ENCODE peak calls at places on chromosome 17, in nine cellular contexts. L is CD14-positive monocyte, H is stomach, R is neural crest cell, V is choroid plexus epithelial cell, I is heart right ventricle, Y is AG10803, B is Peyer's patch, A is lower lobe of right lung. C is an unnamed sample.

GRCh38 chr17:18259621-18260331 is 686 bp upstream of the MIEF2 start:
- DNase-seq in L (no peak), H (no peak), R (no peak), V (no peak), I (no peak), Y (peak; percentile 55), B (no peak), A (peak; percentile 41), C (no peak)

GRCh38 chr17:12664252-12664651 is 1.4 kb upstream of the MYOCD start:
- DNase-seq in L (no peak), H (no peak), R (no peak), V (no peak), I (no peak), Y (no peak), B (no peak), A (no peak), C (no peak)

GRCh38 chr17:69828087-69828486 is 246.9 kb upstream of the KCNJ16 start:
- DNase-seq in L (no peak), H (peak; percentile 43), R (no peak), V (peak; percentile 64), I (peak; percentile 66), Y (peak; percentile 46), B (no peak), A (no peak), C (no peak)

GRCh38 chr17:49146620-49147306 is 14.2 kb downstream of the B4GALNT2 start:
- DNase-seq in L (no peak), H (no peak), R (no peak), V (peak; percentile 98), I (no peak), Y (peak; percentile 98), B (no peak), A (no peak), C (no peak)

GRCh38 chr17:48835971-48836370 is 5.1 kb downstream of the CALCOCO2 start:
- DNase-seq in L (no peak), H (peak; percentile 49), R (no peak), V (no peak), I (no peak), Y (no peak), B (no peak), A (no peak), C (no peak)

GRCh38 chr17:18182978-18183333 is 672 bp upstream of the ALKBH5 start:
- DNase-seq in L (peak; percentile 82), H (peak; percentile 78), R (peak; percentile 65), V (no peak), I (peak; percentile 88), Y (peak; percentile 89), B (peak; percentile 91), A (peak; percentile 93), C (no peak)

GRCh38 chr17:73211745-73212144 is 18.9 kb downstream of the COG1 start:
- DNase-seq in L (no peak), H (no peak), R (no peak), V (peak; percentile 79), I (no peak), Y (no peak), B (no peak), A (no peak), C (no peak)

GRCh38 chr17:16446338-16446983 is 31.1 kb downstream of the TRPV2 start:
- DNase-seq in L (no peak), H (no peak), R (no peak), V (no peak), I (no peak), Y (no peak), B (no peak), A (no peak), C (no peak)

GRCh38 chr17:8670486-8670885 is 40.0 kb upstream of the MYH10 start:
- DNase-seq in L (no peak), H (no peak), R (no peak), V (no peak), I (no peak), Y (no peak), B (no peak), A (no peak), C (no peak)

GRCh38 chr17:58513391-58513912 is 986 bp downstream of the MTMR4 start:
- DNase-seq in L (no peak), H (no peak), R (no peak), V (no peak), I (no peak), Y (no peak), B (no peak), A (no peak), C (no peak)

GRCh38 chr17:49748223-49748622 is 15.7 kb downstream of the FAM117A start:
- DNase-seq in L (no peak), H (no peak), R (no peak), V (no peak), I (no peak), Y (no peak), B (no peak), A (no peak), C (no peak)

GRCh38 chr17:3475812-3476686 is at the start of gene ASPA:
- DNase-seq in L (no peak), H (no peak), R (no peak), V (peak; percentile 9), I (no peak), Y (peak; percentile 49), B (no peak), A (no peak), C (no peak)

DNA sequence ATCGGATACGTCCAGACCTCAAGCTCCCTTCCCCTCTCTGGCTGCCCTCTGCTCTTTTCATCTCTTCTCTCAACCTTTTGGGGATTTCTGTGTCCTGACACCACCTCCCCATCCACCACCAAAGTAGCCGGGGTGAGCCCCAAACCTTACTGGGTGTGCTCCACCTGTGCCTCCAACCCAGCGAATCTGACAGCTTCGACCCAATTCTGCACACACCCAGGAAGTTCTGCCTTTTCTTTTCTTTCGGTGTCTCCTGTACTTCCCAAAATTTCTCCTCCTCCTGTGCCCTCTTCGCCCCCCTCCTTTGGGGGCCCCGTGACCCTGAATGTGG is 562 bp downstream of the KCTD11 start:
- DNase-seq in L (no peak), H (no peak), R (no peak), V (no peak), I (no peak), Y (no peak), B (no peak), A (no peak), C (no peak)
- TF ChIP-seq CTCF in L (no peak), H (no peak), R (no peak), V (no peak), I (no peak), Y (no peak), B (no peak), A (no peak), C (peak; percentile 31)

DNA sequence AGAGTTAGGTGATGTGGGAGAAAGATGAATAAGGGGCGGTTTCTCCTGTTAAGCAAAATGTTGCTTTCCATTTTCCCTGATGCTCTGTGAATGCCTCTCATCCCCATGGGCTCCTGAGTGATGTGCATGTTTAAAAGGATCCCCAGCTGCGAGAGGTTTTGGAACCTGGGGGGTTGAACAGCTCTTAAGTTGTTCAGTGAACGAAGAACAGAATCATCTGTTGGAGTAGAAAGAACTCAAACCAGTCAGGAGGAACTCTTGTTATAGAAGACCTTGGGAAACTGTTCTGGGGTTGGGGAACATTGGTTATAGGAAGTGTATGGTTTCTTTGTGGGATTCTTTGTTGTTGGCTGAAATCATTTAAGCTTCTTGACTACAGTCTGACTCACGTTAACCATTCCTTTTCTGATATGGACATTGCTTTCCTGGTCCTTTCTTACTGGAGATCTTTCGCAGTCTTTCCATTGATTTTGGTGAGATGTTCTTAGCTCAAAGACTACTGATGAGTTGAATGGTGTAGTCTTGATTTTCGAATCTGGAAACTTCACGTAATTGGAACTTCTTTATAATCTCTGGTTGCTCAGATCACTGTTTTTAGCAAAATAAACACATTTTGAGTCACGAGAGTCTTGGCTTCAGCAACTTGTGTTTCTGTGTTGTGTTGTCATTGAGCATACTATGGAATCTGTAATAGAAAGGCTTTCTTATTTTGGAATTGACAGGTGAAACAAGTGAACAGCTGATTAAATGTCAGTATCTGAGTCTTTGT is 1.3 kb downstream of the UNK start:
- DNase-seq in L (no peak), H (no peak), R (no peak), V (peak; percentile 64), I (no peak), Y (peak; percentile 54), B (peak; percentile 8), A (no peak), C (no peak)
- TF ChIP-seq CTCF in L (no peak), H (no peak), R (no peak), V (no peak), I (no peak), Y (no peak), B (no peak), A (no peak), C (no peak)

GRCh38 chr17:63955791-63956190 is 16.9 kb downstream of the SCN4A start:
- DNase-seq in L (no peak), H (no peak), R (no peak), V (no peak), I (no peak), Y (no peak), B (no peak), A (no peak), C (no peak)
- TF ChIP-seq CTCF in L (no peak), H (no peak), R (no peak), V (no peak), I (no peak), Y (no peak), B (no peak), A (no peak), C (no peak)

GRCh38 chr17:42122371-42123303 is at the start of gene HSPB9:
- DNase-seq in L (no peak), H (peak; percentile 85), R (no peak), V (no peak), I (no peak), Y (no peak), B (peak; percentile 90), A (peak; percentile 82), C (no peak)

GRCh38 chr17:42126836-42127235 is 4.2 kb downstream of the HSPB9 start:
- DNase-seq in L (no peak), H (peak; percentile 50), R (no peak), V (no peak), I (no peak), Y (no peak), B (no peak), A (no peak), C (no peak)

GRCh38 chr17:42124256-42124655 is 1.7 kb downstream of the HSPB9 start:
- DNase-seq in L (no peak), H (no peak), R (no peak), V (no peak), I (no peak), Y (no peak), B (no peak), A (no peak), C (no peak)

GRCh38 chr17:42127414-42127813 is 4.8 kb downstream of the HSPB9 start:
- DNase-seq in L (no peak), H (no peak), R (no peak), V (no peak), I (no peak), Y (no peak), B (no peak), A (no peak), C (no peak)

GRCh38 chr17:42125565-42125964 is 3.0 kb downstream of the HSPB9 start:
- DNase-seq in L (no peak), H (no peak), R (no peak), V (no peak), I (no peak), Y (no peak), B (no peak), A (no peak), C (no peak)
- TF ChIP-seq CTCF in L (no peak), H (no peak), R (no peak), V (no peak), I (no peak), Y (no peak), B (no peak), A (no peak), C (no peak)

C was measured in chondrocyte.